ENCODE peak calls at places on chromosome 3, in seven cellular contexts. A is HepG2; K is CD4-positive, alpha-beta T cell; L is hepatocyte; M is ascending aorta; N is cardiac muscle cell; T is colonic mucosa. O is an unnamed sample.

GRCh38 chr3:159266779-159267178 is 464.9 kb downstream of the MFSD1 start:
- DNase-seq in A (peak; percentile 23), K (no peak), L (peak; percentile 58), M (no peak), N (peak; percentile 71), T (peak; percentile 38), O (no peak)

GRCh38 chr3:197847866-197848401 is 56.9 kb downstream of the LRCH3 start:
- DNase-seq in A (no peak), K (no peak), L (peak; percentile 8), M (no peak), N (no peak), T (peak; percentile 22), O (no peak)

GRCh38 chr3:127744875-127745274 is 72.1 kb downstream of the ABTB1 start:
- DNase-seq in A (no peak), K (no peak), L (no peak), M (no peak), N (no peak), T (no peak), O (no peak)

GRCh38 chr3:142850395-142851023 is 38.4 kb downstream of the PCOLCE2 start:
- DNase-seq in A (peak; percentile 39), K (no peak), L (peak; percentile 21), M (no peak), N (no peak), T (no peak), O (no peak)

GRCh38 chr3:45246236-45246635 is 20.1 kb upstream of the TMEM158 start:
- DNase-seq in A (no peak), K (no peak), L (no peak), M (no peak), N (no peak), T (no peak), O (no peak)

GRCh38 chr3:53613111-53613510 is 118.7 kb downstream of the CACNA1D start:
- DNase-seq in A (no peak), K (no peak), L (no peak), M (no peak), N (no peak), T (no peak), O (no peak)

GRCh38 chr3:172094621-172095557 is 55.5 kb downstream of the FNDC3B start:
- DNase-seq in A (no peak), K (no peak), L (no peak), M (no peak), N (no peak), T (no peak), O (no peak)

GRCh38 chr3:143208976-143209714 is 89.6 kb downstream of the CHST2 start:
- DNase-seq in A (no peak), K (no peak), L (no peak), M (no peak), N (no peak), T (no peak), O (no peak)

GRCh38 chr3:127275287-127275781 is 12.5 kb downstream of the PRR20G start:
- DNase-seq in A (no peak), K (no peak), L (no peak), M (no peak), N (no peak), T (no peak), O (no peak)

GRCh38 chr3:45644063-45644462 is 45.1 kb upstream of the SACM1L start:
- DNase-seq in A (peak; percentile 27), K (no peak), L (no peak), M (no peak), N (no peak), T (no peak), O (no peak)

GRCh38 chr3:48445277-48445882 is 1.2 kb upstream of the ATRIP start:
- DNase-seq in A (no peak), K (no peak), L (no peak), M (peak; percentile 54), N (no peak), T (no peak), O (no peak)

GRCh38 chr3:114194750-114195149 is 15.9 kb upstream of the DRD3 start:
- DNase-seq in A (no peak), K (no peak), L (no peak), M (no peak), N (no peak), T (no peak), O (no peak)

GRCh38 chr3:58824777-58825176 is 158.2 kb upstream of the FAM3D start:
- DNase-seq in A (no peak), K (no peak), L (no peak), M (no peak), N (no peak), T (no peak), O (no peak)

GRCh38 chr3:58824285-58824684 is 157.7 kb upstream of the FAM3D start:
- DNase-seq in A (peak; percentile 30), K (no peak), L (peak; percentile 79), M (no peak), N (peak; percentile 80), T (peak; percentile 85), O (peak; percentile 38)
- TF ChIP-seq CTCF in A (peak; percentile 64), K (no peak), L (peak; percentile 84), M (no peak), N (peak; percentile 72), T (peak; percentile 56), O (no peak)

GRCh38 chr3:106326941-106327765 is 458.3 kb upstream of the CBLB start:
- DNase-seq in A (no peak), K (no peak), L (no peak), M (no peak), N (no peak), T (no peak), O (no peak)
- H3K27ac ChIP-seq in A (no peak overlapping the region), K (no peak overlapping the region), L (no peak overlapping the region), M (no peak overlapping the region), N (no peak overlapping the region), T (no peak overlapping the region), O (no peak overlapping the region)

GRCh38 chr3:156840826-156841689 is 14.9 kb downstream of the LEKR1 start:
- DNase-seq in A (no peak), K (no peak), L (no peak), M (no peak), N (no peak), T (no peak), O (no peak)
- TF ChIP-seq CTCF in A (no peak), K (no peak), L (no peak), M (no peak), N (no peak), T (no peak), O (no peak)

GRCh38 chr3:56988874-56989433 is 71.5 kb upstream of the SPATA12 start:
- DNase-seq in A (peak; percentile 73), K (peak; percentile 59), L (peak; percentile 93), M (peak; percentile 84), N (peak; percentile 91), T (peak; percentile 85), O (peak; percentile 84)
- H3K27ac ChIP-seq in A (peak overlapping the region; percentile 76), K (no peak overlapping the region), L (no peak overlapping the region), M (no peak overlapping the region), N (no peak overlapping the region), T (no peak overlapping the region), O (no peak overlapping the region)

GRCh38 chr3:4722103-4722502 is 229.0 kb downstream of the ITPR1 start:
- DNase-seq in A (peak; percentile 56), K (no peak), L (peak; percentile 63), M (no peak), N (peak; percentile 42), T (peak; percentile 62), O (no peak)
- TF ChIP-seq CTCF in A (peak; percentile 77), K (no peak), L (peak; percentile 45), M (peak; percentile 13), N (peak; percentile 45), T (peak; percentile 44), O (peak; percentile 36)

DNA sequence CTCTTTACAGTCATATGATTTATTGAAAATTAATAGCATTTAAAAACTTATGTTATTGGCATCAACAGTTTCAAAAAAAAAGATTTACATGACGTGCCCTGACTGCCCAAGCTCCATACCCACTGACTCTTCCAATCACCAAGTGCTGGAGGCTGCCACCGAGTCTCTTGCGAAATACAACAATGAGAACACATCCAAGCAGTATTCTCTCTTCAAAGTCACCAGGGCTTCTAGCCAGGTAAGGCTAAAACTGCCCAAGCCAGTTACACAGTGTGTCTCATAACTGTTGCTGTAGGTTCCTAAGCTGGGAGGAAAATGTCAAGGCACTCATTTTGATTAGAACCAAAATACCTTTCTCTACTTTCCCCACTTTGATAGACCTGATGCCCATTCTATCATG is 4.5 kb downstream of the FETUB start:
- DNase-seq in A (no peak), K (no peak), L (no peak), M (no peak), N (no peak), T (no peak), O (no peak)
- H3K27ac ChIP-seq in A (no peak overlapping the region), K (no peak overlapping the region), L (no peak overlapping the region), M (no peak overlapping the region), N (no peak overlapping the region), T (no peak overlapping the region), O (no peak overlapping the region)

GRCh38 chr3:14857506-14857905 is 38.7 kb downstream of the FGD5 start:
- DNase-seq in A (no peak), K (no peak), L (no peak), M (no peak), N (no peak), T (no peak), O (no peak)
- TF ChIP-seq CTCF in A (peak; percentile 42), K (no peak), L (no peak), M (no peak), N (no peak), T (peak; percentile 20), O (no peak)

O was measured in tibial nerve.